ENCODE peak calls at places on chromosomes 2 and 18, in five cellular contexts. B is CD4-positive, alpha-beta T cell; H is esophagus muscularis mucosa; L is mammary epithelial cell; E is hepatocyte. F is an unnamed sample.
A peak's percentile ranks its signal among the peaks of the same experiment; 100 is the strongest.

GRCh38 chr2:112884869-112885502 is 26.0 kb upstream of the IL37 start:
- DNase-seq in B (peak; percentile 58), H (peak; percentile 88), L (peak; percentile 44), E (peak; percentile 60), F (no peak)

GRCh38 chr2:133576714-133577113 is 8.5 kb upstream of the NCKAP5 start:
- DNase-seq in B (no peak), H (no peak), L (no peak), E (peak; percentile 47), F (no peak)

GRCh38 chr2:181252248-181253148 is 204.7 kb upstream of the ITGA4 start:
- DNase-seq in B (no peak), H (no peak), L (no peak), E (no peak), F (no peak)

GRCh38 chr18:50194623-50195532 is at the start of gene MYO5B:
- DNase-seq in B (peak; percentile 30), H (no peak), L (peak; percentile 89), E (peak; percentile 96), F (no peak)

GRCh38 chr2:237614151-237614720 is 13.2 kb upstream of the LRRFIP1 start:
- DNase-seq in B (no peak), H (no peak), L (no peak), E (peak; percentile 86), F (no peak)

GRCh38 chr2:217121565-217121964 is 261.7 kb upstream of the TNP1 start:
- DNase-seq in B (no peak), H (no peak), L (no peak), E (no peak), F (no peak)

GRCh38 chr2:43315482-43315881 is 89.1 kb upstream of the ZFP36L2 start:
- DNase-seq in B (no peak), H (no peak), L (no peak), E (no peak), F (no peak)

GRCh38 chr2:96404446-96405373 is 69.1 kb downstream of the NCAPH start:
- DNase-seq in B (no peak), H (no peak), L (no peak), E (no peak), F (no peak)

GRCh38 chr2:195923889-195924288 is 144.7 kb downstream of the DNAH7 start:
- DNase-seq in B (no peak), H (no peak), L (no peak), E (no peak), F (no peak)

GRCh38 chr2:20330202-20330601 is 20.4 kb downstream of the PUM2 start:
- DNase-seq in B (no peak), H (no peak), L (no peak), E (no peak), F (no peak)

GRCh38 chr2:38146917-38147307 is 71.0 kb upstream of the CYP1B1 start:
- DNase-seq in B (no peak), H (no peak), L (peak; percentile 98), E (peak; percentile 86), F (no peak)

GRCh38 chr2:11290713-11291112 is 53.7 kb downstream of the ROCK2 start:
- DNase-seq in B (no peak), H (no peak), L (no peak), E (no peak), F (no peak)

DNA sequence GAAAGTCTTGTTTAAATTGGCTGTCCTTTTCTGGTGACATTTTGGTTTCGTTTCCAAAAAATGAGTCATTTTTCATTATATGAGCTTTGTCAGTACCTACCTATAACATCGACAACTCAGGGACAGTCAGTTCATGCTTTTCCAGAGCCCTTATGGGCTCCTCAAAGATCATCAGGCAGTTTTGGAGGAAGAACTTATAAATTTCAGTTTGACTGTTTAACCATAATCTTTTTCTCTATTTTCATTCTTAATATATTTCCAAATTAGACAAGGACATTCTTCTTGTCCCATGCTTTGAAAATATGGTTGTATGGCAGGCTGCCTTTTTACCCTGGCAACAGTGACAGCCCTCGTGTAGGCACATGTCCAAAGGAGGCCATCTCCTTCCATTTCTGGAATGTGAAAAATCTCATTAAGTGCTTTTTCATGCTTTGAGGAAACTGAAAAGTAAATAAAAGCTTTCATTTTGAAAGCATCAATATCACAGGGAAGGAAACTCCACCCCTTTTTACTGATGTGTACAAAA is 7.3 kb upstream of the PROC start:
- DNase-seq in B (no peak), H (no peak), L (no peak), E (peak; percentile 47), F (no peak)
- H3K27ac ChIP-seq in B (no peak overlapping the region), H (peak overlapping the region; percentile 80), L (peak overlapping the region; percentile 3), E (peak overlapping the region; percentile 78), F (peak overlapping the region; percentile 66)

DNA sequence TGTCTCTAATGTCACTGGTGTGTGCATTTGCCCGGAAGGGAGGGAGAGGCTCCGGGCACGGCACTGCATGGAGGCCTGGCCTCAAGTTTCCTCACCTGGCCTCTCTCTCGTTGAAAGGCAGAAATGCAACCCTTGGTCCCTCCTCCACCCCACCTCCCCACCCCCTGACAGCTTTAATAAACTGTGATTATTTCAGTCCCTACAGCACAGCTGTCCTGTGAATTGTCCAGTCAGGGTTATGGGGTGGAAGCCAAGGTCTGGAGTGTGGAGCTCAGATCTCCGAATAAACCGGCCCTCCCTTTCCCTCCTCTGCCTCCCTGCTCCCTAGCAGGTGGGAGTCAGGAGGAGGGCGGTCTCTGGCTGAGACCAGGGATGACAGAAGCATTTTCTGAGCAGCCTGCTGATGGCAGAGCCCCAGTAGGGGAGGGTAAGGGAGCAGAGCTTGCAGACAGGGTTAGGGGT is 199.2 kb upstream of the SMAD2 start:
- DNase-seq in B (no peak), H (no peak), L (no peak), E (no peak), F (no peak)
- H3K27ac ChIP-seq in B (no peak overlapping the region), H (peak overlapping the region; percentile 2), L (no peak overlapping the region), E (no peak overlapping the region), F (peak overlapping the region; percentile 7)

GRCh38 chr2:156334496-156335478 is 2.3 kb upstream of the NR4A2 start:
- DNase-seq in B (peak; percentile 68), H (peak; percentile 97), L (peak; percentile 85), E (peak; percentile 91), F (peak; percentile 96)
- H3K27ac ChIP-seq in B (peak overlapping the region; percentile 93), H (peak overlapping the region; percentile 100), L (peak overlapping the region; percentile 95), E (peak overlapping the region; percentile 96), F (peak overlapping the region; percentile 100)

GRCh38 chr18:21958256-21958655 is 211.1 kb upstream of the GATA6 start:
- DNase-seq in B (no peak), H (no peak), L (no peak), E (peak; percentile 39), F (no peak)

GRCh38 chr18:21955757-21956652 is 213.4 kb upstream of the GATA6 start:
- DNase-seq in B (peak; percentile 74), H (no peak), L (peak; percentile 41), E (peak; percentile 87), F (no peak)

GRCh38 chr18:21958707-21959457 is 210.5 kb upstream of the GATA6 start:
- DNase-seq in B (no peak), H (no peak), L (no peak), E (no peak), F (no peak)

GRCh38 chr18:21960189-21960588 is 209.2 kb upstream of the GATA6 start:
- DNase-seq in B (no peak), H (no peak), L (no peak), E (peak; percentile 70), F (no peak)
- H3K27ac ChIP-seq in B (no peak overlapping the region), H (no peak overlapping the region), L (no peak overlapping the region), E (peak overlapping the region; percentile 57), F (no peak overlapping the region)

DNA sequence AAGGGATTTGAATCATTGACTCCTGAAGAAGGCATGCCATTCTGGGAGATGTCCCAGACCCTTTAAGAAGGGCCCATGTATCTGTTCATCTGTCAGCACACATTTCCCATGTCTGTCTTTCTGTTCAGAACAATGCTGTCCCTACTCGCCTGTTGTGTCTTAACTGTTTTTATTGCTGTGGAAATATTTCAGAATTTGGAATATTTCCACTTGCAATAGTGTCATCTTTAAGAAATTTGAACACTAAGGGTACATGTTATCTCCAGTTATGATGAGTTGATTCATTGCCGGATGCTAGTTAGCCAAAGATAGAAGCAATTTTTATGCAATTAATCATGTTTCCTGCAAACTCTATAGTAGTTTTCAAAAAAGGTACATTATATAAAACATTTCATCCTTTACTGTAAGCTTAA is 36.9 kb upstream of the NT5C1B start:
- DNase-seq in B (no peak), H (no peak), L (peak; percentile 26), E (no peak), F (no peak)
- H3K27ac ChIP-seq in B (no peak overlapping the region), H (peak overlapping the region; percentile 53), L (peak overlapping the region; percentile 38), E (no peak overlapping the region), F (no peak overlapping the region)

GRCh38 chr2:19139386-19139785 is 219.0 kb downstream of the OSR1 start:
- DNase-seq in B (no peak), H (no peak), L (no peak), E (no peak), F (no peak)
- H3K27ac ChIP-seq in B (no peak overlapping the region), H (no peak overlapping the region), L (no peak overlapping the region), E (peak overlapping the region; percentile 23), F (no peak overlapping the region)

GRCh38 chr18:8052237-8052701 is 485.2 kb downstream of the PTPRM start:
- DNase-seq in B (no peak), H (no peak), L (peak; percentile 36), E (no peak), F (no peak)
- H3K27ac ChIP-seq in B (no peak overlapping the region), H (no peak overlapping the region), L (no peak overlapping the region), E (no peak overlapping the region), F (no peak overlapping the region)